ENCODE peak calls at places on chromosomes 6 and 20, in four cellular contexts. A is foreskin fibroblast, M is pancreas, G is A549. W is an unnamed sample.

GRCh38 chr6:143060806-143061596 is at the start of gene AIG1:
- DNase-seq in A (no peak), M (peak), G (no peak), W (peak)

GRCh38 chr6:168574699-168575195 is 133.8 kb downstream of the SMOC2 start:
- DNase-seq in A (no peak), M (no peak), G (no peak), W (no peak)

GRCh38 chr6:19470333-19470732 is 366.8 kb upstream of the ID4 start:
- DNase-seq in A (no peak), M (no peak), G (no peak), W (no peak)

GRCh38 chr20:63597651-63598478 is 23.8 kb upstream of the HELZ2 start:
- DNase-seq in A (no peak), M (no peak), G (no peak), W (no peak)

GRCh38 chr6:4208158-4208557 is 72.8 kb upstream of the ECI2 start:
- DNase-seq in A (no peak), M (no peak), G (no peak), W (no peak)

GRCh38 chr20:18326990-18327389 is 38.7 kb downstream of the ZNF133 start:
- DNase-seq in A (no peak), M (no peak), G (no peak), W (no peak)

GRCh38 chr20:36927704-36928103 is 23.8 kb downstream of the SAMHD1 start:
- DNase-seq in A (no peak), M (no peak), G (no peak), W (no peak)

GRCh38 chr6:15608406-15608805 is 54.4 kb downstream of the DTNBP1 start:
- DNase-seq in A (peak), M (no peak), G (peak), W (peak)

GRCh38 chr6:24284006-24284405 is 73.9 kb downstream of the DCDC2 start:
- DNase-seq in A (no peak), M (no peak), G (no peak), W (no peak)

GRCh38 chr6:121055572-121056163 is 278.6 kb downstream of the TBC1D32 start:
- DNase-seq in A (peak), M (no peak), G (peak), W (peak)

GRCh38 chr6:91573826-91574416 is 987.0 kb upstream of the MAP3K7 start:
- DNase-seq in A (no peak), M (no peak), G (no peak), W (no peak)

GRCh38 chr6:38432479-38432878 is 207.2 kb downstream of the BTBD9 start:
- DNase-seq in A (peak), M (no peak), G (no peak), W (no peak)

GRCh38 chr20:23627501-23627900 is 10.3 kb downstream of the CST3 start:
- DNase-seq in A (no peak), M (no peak), G (no peak), W (no peak)

GRCh38 chr20:38747495-38748096 is 664 bp upstream of the ACTR5 start:
- DNase-seq in A (no peak), M (peak), G (no peak), W (no peak)

GRCh38 chr6:134420638-134421181 is 102.8 kb upstream of the SGK1 start:
- DNase-seq in A (peak), M (no peak), G (peak), W (no peak)

GRCh38 chr6:70474751-70475150 is 61.4 kb downstream of the FAM135A start:
- DNase-seq in A (peak), M (no peak), G (no peak), W (peak)

GRCh38 chr6:9205645-9206044 is 770.3 kb upstream of the SLC35B3 start:
- DNase-seq in A (peak), M (no peak), G (no peak), W (no peak)

GRCh38 chr6:116316772-116317467 is 37.2 kb upstream of the TSPYL1 start:
- DNase-seq in A (no peak), M (peak), G (no peak), W (no peak)

GRCh38 chr6:127347188-127347587 is 3.8 kb upstream of the ECHDC1 start:
- DNase-seq in A (no peak), M (no peak), G (peak), W (peak)

GRCh38 chr6:52640170-52640569 is 30.7 kb upstream of the TMEM14A start:
- DNase-seq in A (peak), M (peak), G (no peak), W (peak)

GRCh38 chr6:43096451-43097097 is 20.5 kb downstream of the PTK7 start:
- DNase-seq in A (peak), M (no peak), G (no peak), W (no peak)

GRCh38 chr6:111027219-111027618 is 45.4 kb downstream of the RPF2 start:
- DNase-seq in A (no peak), M (no peak), G (peak), W (no peak)

DNA sequence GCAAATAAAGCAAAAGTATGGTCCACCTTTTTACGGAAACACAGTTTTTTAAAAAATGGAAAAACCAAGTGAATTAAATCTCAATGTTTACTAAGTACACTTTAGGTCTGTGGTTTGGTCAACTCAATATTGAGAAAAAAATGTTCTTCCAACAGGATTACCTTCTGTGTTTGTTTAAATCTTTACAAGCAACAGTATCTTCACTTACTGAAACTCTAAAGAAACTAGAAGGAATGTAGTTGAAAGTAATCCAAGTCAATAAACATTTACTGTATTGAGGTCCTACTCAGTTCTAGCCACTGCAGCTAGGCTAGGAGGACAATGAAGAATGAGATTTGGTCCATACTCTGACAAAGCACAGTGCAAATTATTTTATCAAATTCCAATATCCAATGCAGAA is 80.1 kb downstream of the ASCC3 start:
- DNase-seq in A (no peak), M (no peak), G (no peak), W (no peak)
- H3K4me3 ChIP-seq in A (no peak), M (no peak), G (no peak), W (no peak)

GRCh38 chr6:1296079-1296478 is 15.8 kb upstream of the FOXQ1 start:
- DNase-seq in A (no peak), M (no peak), G (peak), W (no peak)
- H3K4me3 ChIP-seq in A (no peak), M (no peak), G (peak), W (no peak)

GRCh38 chr6:30510419-30510818 is 21.1 kb downstream of the HLA-E start:
- DNase-seq in A (no peak), M (no peak), G (no peak), W (no peak)

GRCh38 chr6:30507849-30508843 is 18.8 kb downstream of the HLA-E start:
- DNase-seq in A (no peak), M (no peak), G (no peak), W (no peak)

GRCh38 chr6:30511147-30511546 is 21.8 kb downstream of the HLA-E start:
- DNase-seq in A (no peak), M (no peak), G (no peak), W (no peak)

GRCh38 chr6:30513451-30513850 is 24.1 kb downstream of the HLA-E start:
- DNase-seq in A (no peak), M (no peak), G (no peak), W (no peak)

GRCh38 chr6:30508890-30509736 is 19.8 kb downstream of the HLA-E start:
- DNase-seq in A (peak), M (no peak), G (no peak), W (no peak)
- H3K4me3 ChIP-seq in A (no peak), M (no peak), G (no peak), W (no peak)

DNA sequence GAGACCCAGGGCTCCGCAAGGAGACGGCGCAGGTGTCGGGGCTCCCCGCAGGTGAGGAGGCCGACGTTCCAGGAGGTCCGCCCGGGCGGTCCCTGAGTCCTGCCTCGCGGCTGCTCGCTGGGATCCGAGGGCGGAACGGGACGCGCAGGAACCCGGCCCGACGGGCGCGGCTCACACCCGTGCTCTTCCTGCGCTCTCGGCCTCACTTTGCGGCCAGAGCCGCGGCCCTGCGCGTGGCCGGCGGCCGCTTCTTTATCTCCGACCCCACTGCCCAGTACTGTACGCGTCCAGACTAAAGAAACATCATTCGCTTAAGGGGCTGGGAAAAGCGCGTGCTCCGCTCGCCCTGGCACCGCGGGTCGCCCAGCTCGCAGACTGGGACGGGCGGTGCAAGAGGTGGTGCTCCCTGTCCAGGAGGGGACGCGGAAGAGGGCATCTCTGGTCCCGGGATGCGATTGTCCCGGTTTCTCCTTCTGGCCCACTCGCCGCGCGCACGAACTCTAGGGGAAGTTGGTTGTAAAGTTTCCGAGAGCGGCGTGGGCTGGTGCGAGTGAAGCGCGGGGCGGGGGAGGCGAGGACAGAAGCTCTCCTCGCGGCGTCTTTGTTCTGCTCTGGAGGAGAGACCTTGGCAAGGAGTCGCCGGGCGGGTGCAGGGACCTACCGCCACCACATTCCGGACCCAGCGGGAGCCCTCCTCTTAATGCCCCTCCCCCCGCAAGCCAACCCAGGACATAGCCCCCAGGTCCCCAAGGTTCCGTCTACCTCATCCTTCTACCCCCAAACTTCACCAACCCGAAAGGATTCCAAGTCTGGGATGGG is 70.9 kb downstream of the SOX4 start:
- DNase-seq in A (peak), M (peak), G (peak), W (no peak)
- H3K4me3 ChIP-seq in A (peak), M (peak), G (peak), W (peak)

GRCh38 chr6:11514672-11515071 is 22.9 kb upstream of the TMEM170B start:
- DNase-seq in A (no peak), M (no peak), G (no peak), W (no peak)
- H3K4me3 ChIP-seq in A (no peak), M (no peak), G (no peak), W (no peak)

DNA sequence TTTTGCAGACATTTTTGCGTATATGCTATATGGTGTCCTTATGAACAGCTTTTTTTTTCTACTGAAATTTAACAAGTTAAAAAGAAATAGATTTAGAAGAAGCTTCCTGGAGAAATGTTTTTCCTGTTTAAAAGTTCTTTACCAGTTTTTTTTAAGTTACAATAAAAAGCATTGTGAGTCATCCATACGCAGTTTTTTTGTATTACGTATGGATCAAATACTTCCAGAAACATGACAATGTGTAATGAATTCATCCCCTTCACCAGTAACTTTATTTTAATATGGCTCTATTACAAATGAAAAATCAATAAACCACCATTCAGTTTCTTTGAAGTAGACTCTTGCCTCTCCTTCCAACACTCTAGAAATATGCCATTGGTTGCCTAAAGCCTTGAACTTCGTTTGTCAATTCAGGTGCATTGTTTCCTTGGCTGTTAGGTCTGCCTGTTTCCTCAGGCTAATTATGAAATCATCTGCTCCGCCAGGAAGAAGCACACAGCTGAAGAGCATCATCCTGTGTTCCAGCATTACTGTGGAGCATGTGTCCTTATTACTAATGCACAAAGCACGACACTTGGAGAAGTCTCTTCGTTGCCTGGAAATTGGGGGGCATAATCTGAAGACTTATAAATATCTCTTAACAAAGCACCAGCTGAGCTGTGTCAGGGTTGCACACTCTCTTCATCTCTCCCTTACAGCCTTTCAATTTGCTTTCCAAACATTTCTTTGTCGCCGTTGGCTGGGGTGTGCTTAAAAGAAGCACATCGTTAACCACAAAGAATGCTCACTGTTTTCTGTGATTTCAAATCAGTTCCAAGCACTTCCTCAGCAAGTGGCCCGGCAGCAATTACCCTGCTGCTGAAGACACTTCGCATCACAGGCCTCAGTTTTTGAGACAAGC is 9.6 kb downstream of the MOXD1 start:
- DNase-seq in A (peak), M (no peak), G (no peak), W (peak)
- H3K4me3 ChIP-seq in A (peak), M (no peak), G (no peak), W (peak)

GRCh38 chr6:10407018-10407673 is 7.7 kb downstream of the TFAP2A start:
- DNase-seq in A (peak), M (no peak), G (no peak), W (no peak)
- H3K4me3 ChIP-seq in A (peak), M (no peak), G (peak), W (no peak)

DNA sequence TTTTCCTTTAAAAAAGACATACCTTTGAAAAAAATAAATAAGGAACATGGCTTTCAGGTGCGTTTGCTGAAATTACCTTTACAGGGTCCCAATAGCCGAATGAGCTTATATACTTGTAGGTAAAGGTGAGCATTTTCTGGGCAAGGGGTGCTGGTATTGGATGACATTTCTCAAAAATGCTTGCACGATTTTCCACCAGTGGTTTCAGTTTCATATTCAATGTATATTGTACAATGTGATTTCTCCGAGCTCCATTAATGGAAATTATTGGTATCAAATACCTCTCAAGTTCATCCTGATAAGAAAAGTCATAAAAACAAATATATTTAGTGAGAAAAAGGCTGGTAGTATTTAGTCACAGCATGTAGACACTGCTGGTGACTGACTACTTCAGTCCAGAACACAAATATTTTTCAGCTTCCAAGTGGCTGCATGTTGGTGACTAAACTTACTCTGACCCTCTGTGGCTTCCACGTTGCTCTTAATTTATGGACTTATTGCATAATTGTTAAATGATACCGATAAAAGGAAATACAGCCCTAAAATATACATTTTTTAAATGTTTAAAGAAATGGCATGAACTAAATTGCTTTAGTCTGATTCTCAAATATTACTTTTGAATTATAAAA is 32.9 kb upstream of the ZBTB24 start:
- DNase-seq in A (peak), M (no peak), G (no peak), W (no peak)
- H3K4me3 ChIP-seq in A (no peak), M (no peak), G (no peak), W (no peak)

GRCh38 chr6:149455028-149455732 is 29.6 kb downstream of the ZC3H12D start:
- DNase-seq in A (no peak), M (no peak), G (no peak), W (no peak)

GRCh38 chr6:149458196-149458595 is 26.6 kb downstream of the ZC3H12D start:
- DNase-seq in A (no peak), M (no peak), G (no peak), W (no peak)

GRCh38 chr6:149454405-149454848 is 30.4 kb downstream of the ZC3H12D start:
- DNase-seq in A (peak), M (peak), G (no peak), W (peak)

GRCh38 chr6:149457316-149457884 is 27.4 kb downstream of the ZC3H12D start:
- DNase-seq in A (peak), M (no peak), G (no peak), W (no peak)

GRCh38 chr6:149456311-149457021 is 28.3 kb downstream of the ZC3H12D start:
- DNase-seq in A (no peak), M (no peak), G (no peak), W (no peak)
- H3K4me3 ChIP-seq in A (no peak), M (no peak), G (no peak), W (no peak)